ENCODE peak calls at places on chromosomes 4 and X, in eight cellular contexts. Y, B, S, H, E, N, O and M are unnamed samples.

GRCh38 chr4:38328963-38329729 is 334.9 kb upstream of the KLF3 start:
- DNase-seq in Y (no peak), B (no peak), S (no peak), H (no peak), E (no peak), N (no peak), O (no peak), M (no peak)

GRCh38 chrX:13491061-13491460 is 78.3 kb upstream of the EGFL6 start:
- DNase-seq in Y (no peak), B (no peak), S (no peak), H (no peak), E (peak), N (no peak), O (no peak), M (no peak)

GRCh38 chrX:138982350-138982749 is 270.8 kb upstream of the FGF13 start:
- DNase-seq in Y (no peak), B (no peak), S (no peak), H (no peak), E (no peak), N (no peak), O (no peak), M (no peak)

GRCh38 chrX:131985526-131986049 is 37.5 kb upstream of the STK26 start:
- DNase-seq in Y (no peak), B (peak), S (no peak), H (no peak), E (no peak), N (no peak), O (no peak), M (no peak)

GRCh38 chr4:76639292-76639691 is 204.3 kb downstream of the SHROOM3 start:
- DNase-seq in Y (no peak), B (no peak), S (no peak), H (peak), E (no peak), N (peak), O (no peak), M (no peak)

GRCh38 chr4:4764506-4764905 is 95.0 kb upstream of the MSX1 start:
- DNase-seq in Y (no peak), B (no peak), S (no peak), H (no peak), E (no peak), N (no peak), O (no peak), M (no peak)

GRCh38 chr4:182680196-182680771 is 236.9 kb downstream of the DCTD start:
- DNase-seq in Y (no peak), B (peak), S (no peak), H (no peak), E (no peak), N (no peak), O (no peak), M (no peak)

GRCh38 chr4:175531405-175532091 is 280.5 kb downstream of the GPM6A start:
- DNase-seq in Y (no peak), B (no peak), S (no peak), H (peak), E (peak), N (peak), O (no peak), M (peak)

GRCh38 chr4:136241221-136241986 is 1290.9 kb downstream of the PCDH18 start:
- DNase-seq in Y (no peak), B (peak), S (no peak), H (no peak), E (peak), N (no peak), O (no peak), M (no peak)